ENCODE peak calls at places on chromosomes 1 and 21, in four cellular contexts. One of them, this sample, is unnamed.

GRCh38 chr1:180268556-180269044 is 38.5 kb downstream of the LHX4 start:
- DNase-seq in HepG2: no peak
- DNase-seq in K562: no peak
- DNase-seq in GM12878: no peak
- DNase-seq in this sample: no peak

GRCh38 chr1:32470991-32471694 is 6.3 kb downstream of the ZBTB8B start:
- DNase-seq in HepG2: no peak
- DNase-seq in K562: peak; percentile 80
- DNase-seq in GM12878: no peak
- DNase-seq in this sample: no peak

GRCh38 chr1:205435904-205436573 is 14.2 kb upstream of the LEMD1 start:
- DNase-seq in HepG2: no peak
- DNase-seq in K562: no peak
- DNase-seq in GM12878: no peak
- DNase-seq in this sample: no peak

GRCh38 chr1:179080866-179081695 is 789 bp upstream of the TOR3A start:
- DNase-seq in GM12878: no peak
- DNase-seq in K562: no peak
- DNase-seq in HepG2: no peak
- DNase-seq in this sample: no peak

GRCh38 chr1:39102537-39103320 is 76.6 kb downstream of the NDUFS5 start:
- DNase-seq in HepG2: peak; percentile 53
- DNase-seq in K562: peak; percentile 77
- DNase-seq in GM12878: peak; percentile 84
- DNase-seq in this sample: peak; percentile 66

GRCh38 chr1:59707216-59707615 is 107.5 kb upstream of the HOOK1 start:
- DNase-seq in GM12878: no peak
- DNase-seq in HepG2: no peak
- DNase-seq in K562: no peak
- DNase-seq in this sample: no peak

GRCh38 chr1:29894311-29894710 is 658.0 kb downstream of the PTPRU start:
- DNase-seq in GM12878: no peak
- DNase-seq in K562: no peak
- DNase-seq in HepG2: no peak
- DNase-seq in this sample: no peak

GRCh38 chr1:4762146-4762545 is 107.7 kb downstream of the AJAP1 start:
- DNase-seq in GM12878: no peak
- DNase-seq in K562: no peak
- DNase-seq in HepG2: no peak
- DNase-seq in this sample: no peak

GRCh38 chr1:94690033-94690712 is 130.0 kb upstream of the SLC44A3 start:
- DNase-seq in GM12878: no peak
- DNase-seq in K562: no peak
- DNase-seq in HepG2: no peak
- DNase-seq in this sample: no peak

GRCh38 chr1:220887202-220887867 is 8.1 kb downstream of the HLX start:
- DNase-seq in GM12878: no peak
- DNase-seq in HepG2: no peak
- DNase-seq in K562: no peak
- DNase-seq in this sample: no peak

GRCh38 chr1:39563669-39564068 is 12.9 kb downstream of the PABPC4 start:
- DNase-seq in GM12878: no peak
- DNase-seq in K562: no peak
- DNase-seq in HepG2: no peak
- DNase-seq in this sample: no peak

GRCh38 chr1:41751804-41752513 is 166.8 kb downstream of the HIVEP3 start:
- DNase-seq in HepG2: no peak
- DNase-seq in K562: no peak
- DNase-seq in GM12878: peak; percentile 86
- DNase-seq in this sample: no peak

GRCh38 chr1:90402893-90403849 is 313.9 kb downstream of the BARHL2 start:
- DNase-seq in GM12878: no peak
- DNase-seq in HepG2: peak; percentile 89
- DNase-seq in K562: no peak
- DNase-seq in this sample: peak; percentile 45

GRCh38 chr1:220076861-220077762 is 12.5 kb downstream of the BPNT1 start:
- DNase-seq in GM12878: no peak
- DNase-seq in HepG2: no peak
- DNase-seq in K562: no peak
- DNase-seq in this sample: no peak

GRCh38 chr1:215198021-215198420 is 115.5 kb downstream of the KCNK2 start:
- DNase-seq in HepG2: no peak
- DNase-seq in K562: no peak
- DNase-seq in GM12878: no peak
- DNase-seq in this sample: no peak

GRCh38 chr1:248906741-248907661 is 966 bp downstream of the PGBD2 start:
- DNase-seq in K562: no peak
- DNase-seq in GM12878: no peak
- DNase-seq in HepG2: peak; percentile 12
- DNase-seq in this sample: no peak

GRCh38 chr1:215600258-215600792 is 33.2 kb downstream of the KCTD3 start:
- DNase-seq in K562: no peak
- DNase-seq in HepG2: no peak
- DNase-seq in GM12878: no peak
- DNase-seq in this sample: no peak

GRCh38 chr1:17113973-17114372 is 5.3 kb downstream of the PADI2 start:
- DNase-seq in HepG2: no peak
- DNase-seq in GM12878: no peak
- DNase-seq in K562: no peak
- DNase-seq in this sample: no peak

GRCh38 chr1:154609398-154610380 is 1.7 kb upstream of the ADAR start:
- DNase-seq in GM12878: no peak
- DNase-seq in HepG2: no peak
- DNase-seq in K562: peak; percentile 17
- DNase-seq in this sample: no peak

GRCh38 chr1:156895927-156896326 is 2.4 kb downstream of the PEAR1 start:
- DNase-seq in K562: no peak
- DNase-seq in HepG2: no peak
- DNase-seq in GM12878: no peak
- DNase-seq in this sample: no peak

GRCh38 chr1:113804421-113805255 is 7.6 kb downstream of the RSBN1 start:
- DNase-seq in HepG2: peak; percentile 84
- DNase-seq in K562: peak; percentile 88
- DNase-seq in GM12878: no peak
- DNase-seq in this sample: peak; percentile 43

GRCh38 chr21:32061755-32062154 is 188.9 kb downstream of the HUNK start:
- DNase-seq in HepG2: no peak
- DNase-seq in GM12878: no peak
- DNase-seq in K562: no peak
- DNase-seq in this sample: no peak

GRCh38 chr1:203284411-203285208 is 20.7 kb upstream of the BTG2 start:
- DNase-seq in GM12878: no peak
- DNase-seq in HepG2: no peak
- DNase-seq in K562: no peak
- DNase-seq in this sample: no peak

GRCh38 chr1:223785808-223786207 is 59.9 kb downstream of the TP53BP2 start:
- DNase-seq in K562: no peak
- DNase-seq in HepG2: no peak
- DNase-seq in GM12878: no peak
- DNase-seq in this sample: no peak

GRCh38 chr1:84436907-84437667 is 38.8 kb downstream of the DNASE2B start:
- DNase-seq in GM12878: no peak
- DNase-seq in K562: no peak
- DNase-seq in HepG2: no peak
- DNase-seq in this sample: no peak

GRCh38 chr1:156475568-156476500 is 24.7 kb downstream of the MEF2D start:
- DNase-seq in K562: no peak
- DNase-seq in HepG2: peak; percentile 34
- DNase-seq in GM12878: no peak
- DNase-seq in this sample: no peak

GRCh38 chr1:55214214-55214902 is 806 bp downstream of the USP24 start:
- DNase-seq in HepG2: peak; percentile 31
- DNase-seq in GM12878: no peak
- DNase-seq in K562: peak; percentile 83
- DNase-seq in this sample: peak; percentile 67

GRCh38 chr1:89905391-89906058 is 84.7 kb downstream of the LRRC8D start:
- DNase-seq in HepG2: no peak
- DNase-seq in GM12878: no peak
- DNase-seq in K562: no peak
- DNase-seq in this sample: no peak

GRCh38 chr1:148318123-148318899 is 164.8 kb downstream of the PPIAL4G start:
- DNase-seq in K562: no peak
- DNase-seq in HepG2: no peak
- DNase-seq in GM12878: peak; percentile 27
- DNase-seq in this sample: no peak

GRCh38 chr1:219339466-219339865 is 165.8 kb downstream of the LYPLAL1 start:
- DNase-seq in GM12878: no peak
- DNase-seq in K562: no peak
- DNase-seq in HepG2: no peak
- DNase-seq in this sample: no peak

GRCh38 chr1:229567109-229567868 is 8.8 kb upstream of the ABCB10 start:
- DNase-seq in GM12878: no peak
- DNase-seq in HepG2: no peak
- DNase-seq in K562: no peak
- DNase-seq in this sample: no peak
- TF ChIP-seq FOXK2 in GM12878: no peak
- TF ChIP-seq FOXK2 in HepG2: no peak
- TF ChIP-seq FOXK2 in K562: no peak
- TF ChIP-seq FOXK2 in this sample: no peak

GRCh38 chr1:98278055-98278454 is 357.2 kb upstream of the DPYD start:
- DNase-seq in HepG2: no peak
- DNase-seq in GM12878: no peak
- DNase-seq in K562: no peak
- DNase-seq in this sample: no peak
- TF ChIP-seq FOXK2 in HepG2: no peak
- TF ChIP-seq FOXK2 in GM12878: no peak
- TF ChIP-seq FOXK2 in K562: no peak
- TF ChIP-seq FOXK2 in this sample: no peak

GRCh38 chr21:42391297-42391696 is 4.6 kb downstream of the TMPRSS3 start:
- DNase-seq in HepG2: no peak
- DNase-seq in K562: no peak
- DNase-seq in GM12878: no peak
- DNase-seq in this sample: no peak

GRCh38 chr21:42392731-42393442 is 3.0 kb downstream of the TMPRSS3 start:
- DNase-seq in K562: no peak
- DNase-seq in GM12878: peak; percentile 96
- DNase-seq in HepG2: peak; percentile 23
- DNase-seq in this sample: no peak

GRCh38 chr21:42395910-42396625 is at the start of gene TMPRSS3:
- DNase-seq in GM12878: no peak
- DNase-seq in HepG2: no peak
- DNase-seq in K562: no peak
- DNase-seq in this sample: no peak

GRCh38 chr21:42395302-42395701 is 550 bp downstream of the TMPRSS3 start:
- DNase-seq in K562: no peak
- DNase-seq in GM12878: no peak
- DNase-seq in HepG2: no peak
- DNase-seq in this sample: no peak

GRCh38 chr21:42393443-42393950 is 2.4 kb downstream of the TMPRSS3 start:
- DNase-seq in HepG2: no peak
- DNase-seq in GM12878: no peak
- DNase-seq in K562: no peak
- DNase-seq in this sample: no peak
- TF ChIP-seq FOXK2 in HepG2: no peak
- TF ChIP-seq FOXK2 in GM12878: no peak
- TF ChIP-seq FOXK2 in K562: no peak
- TF ChIP-seq FOXK2 in this sample: no peak

DNA sequence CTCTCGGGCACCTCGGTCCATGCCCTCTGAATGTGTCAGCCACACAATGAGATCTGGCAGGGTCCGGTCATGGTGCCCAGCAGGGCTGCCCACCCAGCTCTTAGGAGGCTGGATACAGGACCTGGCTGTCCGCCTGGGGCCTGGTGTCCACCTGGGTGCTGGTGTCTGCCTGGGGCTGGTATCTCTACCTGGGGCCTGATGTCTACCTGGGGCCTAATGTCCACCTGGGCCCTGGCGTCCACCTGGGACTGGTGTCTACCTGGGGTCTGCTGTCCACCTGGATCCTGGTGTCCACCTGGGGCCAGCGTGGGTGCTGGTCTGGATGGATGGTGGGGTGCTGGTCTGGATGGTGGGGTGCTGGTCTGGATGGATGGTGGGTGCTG is 45.1 kb upstream of the ACTRT2 start:
- DNase-seq in GM12878: no peak
- DNase-seq in K562: no peak
- DNase-seq in HepG2: no peak
- DNase-seq in this sample: no peak
- TF ChIP-seq FOXK2 in GM12878: no peak
- TF ChIP-seq FOXK2 in K562: no peak
- TF ChIP-seq FOXK2 in HepG2: no peak
- TF ChIP-seq FOXK2 in this sample: no peak

DNA sequence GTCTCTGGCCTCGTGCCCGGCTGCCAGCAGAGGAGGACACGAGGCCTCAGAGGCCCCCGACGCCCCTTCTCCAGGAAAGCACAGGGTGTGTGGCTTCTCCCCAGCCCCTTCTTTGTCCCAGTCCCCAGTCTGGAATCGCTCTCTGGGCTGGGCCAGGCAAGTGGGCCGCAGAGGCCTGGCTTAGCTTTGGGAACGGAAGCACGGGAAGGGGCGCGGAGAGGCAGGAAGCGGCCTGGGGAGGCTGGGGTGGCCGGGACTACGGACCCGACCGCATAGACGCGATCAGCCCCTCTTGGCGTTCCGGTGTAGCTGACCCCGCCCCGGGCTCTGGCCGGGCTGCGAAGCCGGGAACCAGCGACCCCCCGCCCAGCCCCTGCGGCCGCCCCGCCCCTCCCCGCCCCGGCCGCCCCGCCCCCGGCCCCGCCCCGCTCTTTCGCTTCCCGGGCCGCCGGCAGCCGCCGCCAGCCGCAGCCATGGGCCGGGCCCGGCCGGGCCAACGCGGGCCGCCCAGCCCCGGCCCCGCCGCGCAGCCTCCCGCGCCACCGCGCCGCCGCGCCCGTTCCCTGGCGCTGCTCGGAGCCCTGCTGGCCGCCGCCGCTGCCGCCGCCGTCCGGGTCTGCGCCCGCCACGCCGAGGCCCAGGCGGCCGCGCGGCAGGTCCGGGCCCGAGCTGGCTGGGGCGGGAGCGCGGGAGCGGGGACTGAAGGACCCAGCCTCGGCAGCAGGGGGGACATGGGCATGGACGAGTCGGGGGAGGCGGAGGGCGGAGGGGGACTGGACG is at the start of gene SELENON:
- DNase-seq in K562: peak; percentile 89
- DNase-seq in HepG2: peak; percentile 20
- DNase-seq in GM12878: no peak
- DNase-seq in this sample: peak; percentile 71
- TF ChIP-seq FOXK2 in K562: no peak
- TF ChIP-seq FOXK2 in HepG2: no peak
- TF ChIP-seq FOXK2 in GM12878: no peak
- TF ChIP-seq FOXK2 in this sample: no peak

GRCh38 chr1:230614121-230614520 is 28.2 kb upstream of the COG2 start:
- DNase-seq in K562: no peak
- DNase-seq in HepG2: no peak
- DNase-seq in GM12878: no peak
- DNase-seq in this sample: no peak
- TF ChIP-seq FOXK2 in K562: no peak
- TF ChIP-seq FOXK2 in HepG2: no peak
- TF ChIP-seq FOXK2 in GM12878: no peak
- TF ChIP-seq FOXK2 in this sample: no peak

This sample was measured in HEK293T.